ENCODE peak calls at places on chromosomes 6 and 20, in seven cellular contexts. One of them, this sample, is unnamed.

GRCh38 chr20:49278817-49279676 is 1.2 kb upstream of the ZNFX1 start:
- DNase-seq in astrocyte of the cerebellum: no peak
- DNase-seq in A549: peak; percentile 54
- DNase-seq in brain microvascular endothelial cell: peak; percentile 23
- DNase-seq in AG04450: no peak
- DNase-seq in adrenal gland: peak; percentile 60
- DNase-seq in endodermal cell: peak; percentile 46
- DNase-seq in this sample: no peak

GRCh38 chr20:50110141-50111047 is 2.6 kb downstream of the UBE2V1 start:
- DNase-seq in A549: peak; percentile 31
- DNase-seq in adrenal gland: peak; percentile 56
- DNase-seq in AG04450: no peak
- DNase-seq in brain microvascular endothelial cell: no peak
- DNase-seq in astrocyte of the cerebellum: peak; percentile 35
- DNase-seq in endodermal cell: no peak
- DNase-seq in this sample: no peak

GRCh38 chr20:32685541-32686529 is 12.1 kb upstream of the C20orf203 start:
- DNase-seq in brain microvascular endothelial cell: peak; percentile 12
- DNase-seq in astrocyte of the cerebellum: peak; percentile 72
- DNase-seq in endodermal cell: no peak
- DNase-seq in AG04450: peak; percentile 81
- DNase-seq in adrenal gland: no peak
- DNase-seq in A549: no peak
- DNase-seq in this sample: peak; percentile 83

GRCh38 chr6:110250838-110251237 is 70.6 kb downstream of the CDC40 start:
- DNase-seq in astrocyte of the cerebellum: no peak
- DNase-seq in endodermal cell: peak; percentile 65
- DNase-seq in brain microvascular endothelial cell: no peak
- DNase-seq in A549: peak; percentile 34
- DNase-seq in adrenal gland: no peak
- DNase-seq in AG04450: no peak
- DNase-seq in this sample: no peak

GRCh38 chr6:16295060-16295459 is 56.7 kb downstream of the GMPR start:
- DNase-seq in A549: no peak
- DNase-seq in adrenal gland: no peak
- DNase-seq in brain microvascular endothelial cell: no peak
- DNase-seq in AG04450: no peak
- DNase-seq in endodermal cell: no peak
- DNase-seq in astrocyte of the cerebellum: no peak
- DNase-seq in this sample: no peak

GRCh38 chr6:11785449-11785951 is 6.9 kb upstream of the ADTRP start:
- DNase-seq in astrocyte of the cerebellum: no peak
- DNase-seq in AG04450: no peak
- DNase-seq in brain microvascular endothelial cell: no peak
- DNase-seq in A549: no peak
- DNase-seq in adrenal gland: no peak
- DNase-seq in endodermal cell: no peak
- DNase-seq in this sample: no peak

GRCh38 chr6:87828044-87828443 is 126.0 kb upstream of the AKIRIN2 start:
- DNase-seq in endodermal cell: no peak
- DNase-seq in A549: no peak
- DNase-seq in AG04450: no peak
- DNase-seq in brain microvascular endothelial cell: no peak
- DNase-seq in astrocyte of the cerebellum: no peak
- DNase-seq in adrenal gland: no peak
- DNase-seq in this sample: no peak

GRCh38 chr6:111573892-111574800 is 31.5 kb downstream of the TRAF3IP2 start:
- DNase-seq in A549: peak; percentile 17
- DNase-seq in endodermal cell: no peak
- DNase-seq in adrenal gland: peak; percentile 62
- DNase-seq in astrocyte of the cerebellum: peak; percentile 84
- DNase-seq in brain microvascular endothelial cell: peak; percentile 80
- DNase-seq in AG04450: peak; percentile 82
- DNase-seq in this sample: peak; percentile 78

GRCh38 chr20:40754372-40754943 is 65.4 kb upstream of the MAFB start:
- DNase-seq in endodermal cell: peak; percentile 3
- DNase-seq in AG04450: no peak
- DNase-seq in astrocyte of the cerebellum: no peak
- DNase-seq in A549: no peak
- DNase-seq in adrenal gland: peak; percentile 72
- DNase-seq in brain microvascular endothelial cell: no peak
- DNase-seq in this sample: no peak

GRCh38 chr6:20998748-20999448 is 464.6 kb downstream of the CDKAL1 start:
- DNase-seq in AG04450: no peak
- DNase-seq in endodermal cell: no peak
- DNase-seq in adrenal gland: no peak
- DNase-seq in astrocyte of the cerebellum: no peak
- DNase-seq in brain microvascular endothelial cell: no peak
- DNase-seq in A549: no peak
- DNase-seq in this sample: no peak

GRCh38 chr6:21001736-21002135 is 467.5 kb downstream of the CDKAL1 start:
- DNase-seq in A549: no peak
- DNase-seq in endodermal cell: no peak
- DNase-seq in astrocyte of the cerebellum: no peak
- DNase-seq in AG04450: no peak
- DNase-seq in adrenal gland: no peak
- DNase-seq in brain microvascular endothelial cell: no peak
- DNase-seq in this sample: no peak

GRCh38 chr6:21000391-21000801 is 466.1 kb downstream of the CDKAL1 start:
- DNase-seq in A549: no peak
- DNase-seq in brain microvascular endothelial cell: no peak
- DNase-seq in astrocyte of the cerebellum: no peak
- DNase-seq in AG04450: no peak
- DNase-seq in endodermal cell: no peak
- DNase-seq in adrenal gland: no peak
- DNase-seq in this sample: no peak

GRCh38 chr6:21005816-21006553 is 471.7 kb downstream of the CDKAL1 start:
- DNase-seq in astrocyte of the cerebellum: peak; percentile 62
- DNase-seq in AG04450: peak; percentile 55
- DNase-seq in brain microvascular endothelial cell: peak; percentile 87
- DNase-seq in endodermal cell: no peak
- DNase-seq in A549: peak; percentile 77
- DNase-seq in adrenal gland: no peak
- DNase-seq in this sample: peak; percentile 60

GRCh38 chr6:21003780-21004541 is 469.7 kb downstream of the CDKAL1 start:
- DNase-seq in astrocyte of the cerebellum: peak; percentile 32
- DNase-seq in endodermal cell: no peak
- DNase-seq in adrenal gland: no peak
- DNase-seq in AG04450: peak; percentile 62
- DNase-seq in brain microvascular endothelial cell: peak; percentile 42
- DNase-seq in A549: peak; percentile 67
- DNase-seq in this sample: no peak
- H3K4me3 ChIP-seq in astrocyte of the cerebellum: no peak overlapping the region
- H3K4me3 ChIP-seq in endodermal cell: no peak overlapping the region
- H3K4me3 ChIP-seq in adrenal gland: no peak overlapping the region
- H3K4me3 ChIP-seq in AG04450: no peak overlapping the region
- H3K4me3 ChIP-seq in brain microvascular endothelial cell: no peak overlapping the region
- H3K4me3 ChIP-seq in A549: no peak overlapping the region
- H3K4me3 ChIP-seq in this sample: no peak overlapping the region

GRCh38 chr20:2509794-2510193 is 1.1 kb upstream of the ZNF343 start:
- DNase-seq in A549: no peak
- DNase-seq in astrocyte of the cerebellum: no peak
- DNase-seq in brain microvascular endothelial cell: no peak
- DNase-seq in AG04450: no peak
- DNase-seq in endodermal cell: no peak
- DNase-seq in adrenal gland: no peak
- DNase-seq in this sample: no peak
- H3K4me3 ChIP-seq in A549: peak overlapping the region; percentile 68
- H3K4me3 ChIP-seq in astrocyte of the cerebellum: peak overlapping the region; percentile 77
- H3K4me3 ChIP-seq in brain microvascular endothelial cell: no peak overlapping the region
- H3K4me3 ChIP-seq in AG04450: no peak overlapping the region
- H3K4me3 ChIP-seq in endodermal cell: peak overlapping the region; percentile 91
- H3K4me3 ChIP-seq in adrenal gland: no peak overlapping the region
- H3K4me3 ChIP-seq in this sample: peak overlapping the region; percentile 89

DNA sequence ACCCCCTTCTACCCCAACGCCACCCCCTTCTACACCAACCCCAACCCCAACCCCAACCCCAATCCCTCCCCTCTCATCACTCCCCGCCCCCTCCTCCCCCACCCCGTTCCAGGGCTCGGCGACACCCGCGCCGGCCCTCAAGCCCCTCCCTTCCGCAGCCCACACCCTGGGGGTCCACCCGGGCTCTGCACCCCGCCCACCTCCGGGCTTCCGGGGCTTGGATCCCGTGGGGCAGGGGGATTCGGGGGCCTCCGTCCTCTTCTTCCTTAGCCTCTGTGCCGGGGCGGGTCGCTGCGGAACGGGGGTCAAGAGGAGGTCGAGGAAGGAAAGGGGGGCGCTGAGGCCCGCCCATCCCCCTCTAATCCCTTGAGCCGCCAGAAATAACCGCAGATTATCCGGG is 716 bp downstream of the TULP1 start:
- DNase-seq in brain microvascular endothelial cell: no peak
- DNase-seq in adrenal gland: no peak
- DNase-seq in astrocyte of the cerebellum: no peak
- DNase-seq in A549: no peak
- DNase-seq in endodermal cell: no peak
- DNase-seq in AG04450: no peak
- DNase-seq in this sample: no peak
- H3K4me3 ChIP-seq in brain microvascular endothelial cell: no peak overlapping the region
- H3K4me3 ChIP-seq in adrenal gland: no peak overlapping the region
- H3K4me3 ChIP-seq in astrocyte of the cerebellum: peak overlapping the region; percentile 7
- H3K4me3 ChIP-seq in A549: no peak overlapping the region
- H3K4me3 ChIP-seq in endodermal cell: no peak overlapping the region
- H3K4me3 ChIP-seq in AG04450: no peak overlapping the region
- H3K4me3 ChIP-seq in this sample: no peak overlapping the region

GRCh38 chr6:133917781-133918180 is 28.9 kb downstream of the TCF21 start:
- DNase-seq in brain microvascular endothelial cell: no peak
- DNase-seq in A549: no peak
- DNase-seq in AG04450: no peak
- DNase-seq in endodermal cell: no peak
- DNase-seq in astrocyte of the cerebellum: no peak
- DNase-seq in adrenal gland: no peak
- DNase-seq in this sample: no peak

GRCh38 chr6:133921249-133921859 is 31.7 kb upstream of the TBPL1 start:
- DNase-seq in brain microvascular endothelial cell: peak; percentile 83
- DNase-seq in AG04450: peak; percentile 66
- DNase-seq in astrocyte of the cerebellum: peak; percentile 72
- DNase-seq in endodermal cell: peak; percentile 94
- DNase-seq in A549: peak; percentile 78
- DNase-seq in adrenal gland: peak; percentile 91
- DNase-seq in this sample: peak; percentile 14

GRCh38 chr6:133919362-133919761 is 30.4 kb downstream of the TCF21 start:
- DNase-seq in adrenal gland: no peak
- DNase-seq in brain microvascular endothelial cell: no peak
- DNase-seq in AG04450: no peak
- DNase-seq in A549: no peak
- DNase-seq in endodermal cell: no peak
- DNase-seq in astrocyte of the cerebellum: no peak
- DNase-seq in this sample: no peak

GRCh38 chr6:133918208-133918930 is 29.5 kb downstream of the TCF21 start:
- DNase-seq in AG04450: no peak
- DNase-seq in A549: no peak
- DNase-seq in astrocyte of the cerebellum: no peak
- DNase-seq in endodermal cell: no peak
- DNase-seq in adrenal gland: no peak
- DNase-seq in brain microvascular endothelial cell: no peak
- DNase-seq in this sample: no peak

DNA sequence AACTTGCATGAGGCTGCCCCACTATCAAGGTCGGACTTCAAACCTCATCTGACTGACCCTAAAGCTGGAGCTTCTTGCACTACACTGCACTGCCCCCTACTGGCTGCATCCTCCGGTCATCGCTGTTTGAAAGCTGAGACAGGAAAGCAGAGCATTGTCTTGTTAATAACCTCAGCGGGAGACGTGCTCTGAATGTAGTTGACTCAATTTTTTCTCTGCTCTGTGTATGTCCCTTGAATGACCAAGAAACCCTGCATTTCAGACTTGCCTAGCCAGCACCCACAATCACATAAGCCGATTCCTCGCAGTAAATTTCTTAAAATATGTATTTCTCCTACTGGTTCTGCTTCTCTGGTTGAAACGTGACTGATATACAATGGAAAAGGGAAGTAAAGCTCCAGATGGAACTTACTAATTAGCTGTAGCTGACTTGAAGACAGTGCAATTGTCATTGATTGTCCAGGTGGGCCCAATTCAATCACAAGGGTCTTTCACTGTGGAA is 27.8 kb downstream of the TCF21 start:
- DNase-seq in AG04450: peak; percentile 89
- DNase-seq in adrenal gland: peak; percentile 94
- DNase-seq in endodermal cell: peak; percentile 99
- DNase-seq in astrocyte of the cerebellum: peak; percentile 89
- DNase-seq in brain microvascular endothelial cell: peak; percentile 91
- DNase-seq in A549: peak; percentile 93
- DNase-seq in this sample: peak; percentile 71
- H3K4me3 ChIP-seq in AG04450: no peak overlapping the region
- H3K4me3 ChIP-seq in adrenal gland: no peak overlapping the region
- H3K4me3 ChIP-seq in endodermal cell: no peak overlapping the region
- H3K4me3 ChIP-seq in astrocyte of the cerebellum: no peak overlapping the region
- H3K4me3 ChIP-seq in brain microvascular endothelial cell: no peak overlapping the region
- H3K4me3 ChIP-seq in A549: no peak overlapping the region
- H3K4me3 ChIP-seq in this sample: no peak overlapping the region

GRCh38 chr20:23084282-23084844 is 1.8 kb downstream of the CD93 start:
- DNase-seq in adrenal gland: no peak
- DNase-seq in endodermal cell: no peak
- DNase-seq in AG04450: no peak
- DNase-seq in brain microvascular endothelial cell: no peak
- DNase-seq in astrocyte of the cerebellum: no peak
- DNase-seq in A549: no peak
- DNase-seq in this sample: no peak

GRCh38 chr20:23084845-23085355 is 1.2 kb downstream of the CD93 start:
- DNase-seq in adrenal gland: no peak
- DNase-seq in brain microvascular endothelial cell: no peak
- DNase-seq in astrocyte of the cerebellum: no peak
- DNase-seq in endodermal cell: no peak
- DNase-seq in AG04450: no peak
- DNase-seq in A549: no peak
- DNase-seq in this sample: no peak

GRCh38 chr20:23081263-23081811 is 4.8 kb downstream of the CD93 start:
- DNase-seq in AG04450: no peak
- DNase-seq in astrocyte of the cerebellum: no peak
- DNase-seq in adrenal gland: no peak
- DNase-seq in brain microvascular endothelial cell: no peak
- DNase-seq in A549: no peak
- DNase-seq in endodermal cell: no peak
- DNase-seq in this sample: no peak

GRCh38 chr20:23083553-23084220 is 2.4 kb downstream of the CD93 start:
- DNase-seq in endodermal cell: no peak
- DNase-seq in A549: no peak
- DNase-seq in AG04450: no peak
- DNase-seq in brain microvascular endothelial cell: no peak
- DNase-seq in astrocyte of the cerebellum: no peak
- DNase-seq in adrenal gland: no peak
- DNase-seq in this sample: no peak

DNA sequence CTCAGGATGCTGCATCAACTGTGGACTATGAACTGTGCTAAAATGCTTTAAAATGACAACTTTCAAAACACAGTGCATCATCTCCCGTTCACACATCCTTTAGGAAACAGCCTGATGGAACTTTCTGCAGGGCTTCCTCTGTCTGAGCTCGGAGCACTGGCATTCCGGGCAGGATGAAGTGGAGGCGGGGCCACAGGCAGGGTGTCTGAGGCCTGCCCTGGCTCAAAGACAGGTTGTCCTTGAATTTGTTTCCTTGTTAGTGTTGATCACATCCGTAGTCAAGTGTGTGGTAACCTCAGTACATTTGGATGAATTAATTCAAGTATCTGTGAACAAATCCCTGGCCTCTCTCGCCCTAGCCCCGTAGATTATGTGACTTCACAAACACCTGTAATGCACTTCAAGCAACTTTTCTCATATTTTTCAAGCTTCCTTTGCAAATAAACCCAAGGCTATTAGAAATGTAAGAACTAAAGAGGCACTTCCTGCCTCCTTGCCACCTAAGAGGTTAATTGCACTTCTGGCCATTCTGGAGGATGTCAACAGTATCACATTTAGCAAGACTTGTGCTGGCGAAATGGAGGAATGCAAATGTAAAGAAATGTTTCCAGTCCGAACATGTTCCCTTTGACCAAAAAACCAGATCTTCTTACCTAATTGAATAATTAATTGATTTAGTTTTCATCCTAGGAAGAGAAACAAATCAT is 3.1 kb downstream of the CD93 start:
- DNase-seq in AG04450: no peak
- DNase-seq in adrenal gland: peak; percentile 82
- DNase-seq in brain microvascular endothelial cell: no peak
- DNase-seq in endodermal cell: peak; percentile 72
- DNase-seq in astrocyte of the cerebellum: no peak
- DNase-seq in A549: no peak
- DNase-seq in this sample: no peak
- H3K4me3 ChIP-seq in AG04450: no peak overlapping the region
- H3K4me3 ChIP-seq in adrenal gland: no peak overlapping the region
- H3K4me3 ChIP-seq in brain microvascular endothelial cell: no peak overlapping the region
- H3K4me3 ChIP-seq in endodermal cell: no peak overlapping the region
- H3K4me3 ChIP-seq in astrocyte of the cerebellum: no peak overlapping the region
- H3K4me3 ChIP-seq in A549: no peak overlapping the region
- H3K4me3 ChIP-seq in this sample: no peak overlapping the region

This sample was measured in AG04449.